ENCODE peak calls at places on chromosomes 16 and 17, in six cellular contexts. B, Z, S, X, C and A are unnamed samples.

GRCh38 chr17:77143306-77143705 is 2.5 kb downstream of the SEC14L1 start:
- DNase-seq in B (no peak), Z (peak), S (no peak), X (no peak), C (no peak), A (no peak)

GRCh38 chr17:72139213-72139612 is 18.4 kb downstream of the SOX9 start:
- DNase-seq in C (no peak), B (no peak), S (no peak), X (no peak), Z (no peak), A (no peak)

GRCh38 chr17:69525920-69526841 is 111.7 kb downstream of the MAP2K6 start:
- DNase-seq in B (peak), C (peak), S (peak), X (peak), Z (peak), A (peak)

GRCh38 chr17:18981642-18982424 is 22.7 kb downstream of the FAM83G start:
- DNase-seq in C (no peak), Z (peak), X (no peak), S (no peak), B (no peak), A (peak)

GRCh38 chr16:11564046-11564926 is 22.4 kb downstream of the LITAF start:
- DNase-seq in X (no peak), B (no peak), S (no peak), C (no peak), Z (no peak), A (no peak)

GRCh38 chr17:19311421-19312215 is 50.9 kb downstream of the B9D1 start:
- DNase-seq in S (peak), B (no peak), X (no peak), Z (no peak), C (no peak), A (peak)

GRCh38 chr17:58995247-58995940 is 111.3 kb downstream of the TRIM37 start:
- DNase-seq in Z (no peak), B (no peak), X (no peak), C (no peak), S (no peak), A (no peak)

GRCh38 chr16:9300252-9300651 is 208.8 kb downstream of the HAPSTR1 start:
- DNase-seq in B (no peak), Z (no peak), X (no peak), C (no peak), S (no peak), A (no peak)

GRCh38 chr17:27545562-27546229 is 85.3 kb upstream of the LGALS9 start:
- DNase-seq in Z (peak), B (no peak), S (no peak), X (no peak), C (no peak), A (no peak)

GRCh38 chr17:68789203-68789962 is 165.8 kb downstream of the ABCA8 start:
- DNase-seq in Z (no peak), S (no peak), B (no peak), X (no peak), C (no peak), A (no peak)

GRCh38 chr17:42050360-42051012 is at the start of gene C17orf113:
- DNase-seq in C (peak), X (peak), S (peak), Z (peak), B (no peak), A (peak)

GRCh38 chr16:31876955-31877828 is 3.6 kb downstream of the ZNF267 start:
- DNase-seq in X (no peak), C (no peak), B (peak), Z (no peak), S (no peak), A (no peak)